ENCODE peak calls at places on chromosomes 4 and X, in five cellular contexts. D is left lung; V is foreskin fibroblast; I is CD4-positive, alpha-beta T cell; R is GM06990. B is an unnamed sample.

GRCh38 chr4:166252487-166253402 is 379.7 kb downstream of the TLL1 start:
- DNase-seq in R (no peak), D (no peak), I (no peak), V (peak), B (no peak)

GRCh38 chr4:186724048-186724860 is 598 bp upstream of the FAT1 start:
- DNase-seq in D (peak), V (peak), I (no peak), R (no peak), B (peak)

GRCh38 chrX:115625577-115626301 is 64.8 kb downstream of the PLS3 start:
- DNase-seq in V (no peak), R (no peak), I (no peak), D (no peak), B (no peak)

GRCh38 chr4:53365121-53365485 is 758 bp downstream of the SCFD2 start:
- DNase-seq in I (no peak), R (no peak), D (no peak), V (no peak), B (peak)

GRCh38 chr4:848803-849477 is 23.0 kb upstream of the CPLX1 start:
- DNase-seq in R (no peak), D (peak), V (no peak), I (no peak), B (no peak)

GRCh38 chr4:185224597-185224996 is 15.2 kb downstream of the SNX25 start:
- DNase-seq in R (no peak), I (no peak), V (no peak), D (no peak), B (no peak)

GRCh38 chrX:143642426-143642825 is 6.5 kb upstream of the SLITRK4 start:
- DNase-seq in I (no peak), R (no peak), D (no peak), V (no peak), B (no peak)

GRCh38 chr4:98672583-98673281 is 14.3 kb upstream of the TSPAN5 start:
- DNase-seq in R (no peak), I (no peak), V (no peak), D (no peak), B (no peak)

GRCh38 chrX:48497871-48498270 is 10.9 kb upstream of the PORCN start:
- DNase-seq in V (no peak), D (no peak), I (no peak), R (no peak), B (no peak)

GRCh38 chr4:181372014-181372413 is 871.2 kb upstream of the TENM3 start:
- DNase-seq in D (no peak), I (no peak), R (no peak), V (no peak), B (no peak)

GRCh38 chrX:150158554-150159332 is 204.4 kb upstream of the MAMLD1 start:
- DNase-seq in I (no peak), V (no peak), R (no peak), D (no peak), B (no peak)

GRCh38 chr4:112312610-112313239 is 15.6 kb downstream of the ALPK1 start:
- DNase-seq in D (no peak), R (peak), I (no peak), V (no peak), B (no peak)

GRCh38 chr4:116636917-116637316 is 448.5 kb downstream of the TRAM1L1 start:
- DNase-seq in V (no peak), R (no peak), D (no peak), I (no peak), B (no peak)
- TF ChIP-seq CTCF in V (no peak), R (no peak), D (no peak), I (no peak), B (no peak)

GRCh38 chrX:146278381-146278780 is 460.8 kb downstream of the SLITRK2 start:
- DNase-seq in D (no peak), I (no peak), V (no peak), R (no peak), B (peak)
- TF ChIP-seq CTCF in D (no peak), I (no peak), V (no peak), R (no peak), B (no peak)

GRCh38 chr4:128287871-128288688 is 467 bp upstream of the PGRMC2 start:
- DNase-seq in V (peak), R (peak), I (peak), D (peak), B (peak)
- TF ChIP-seq CTCF in V (no peak), R (no peak), I (no peak), D (peak), B (no peak)

GRCh38 chr4:105192910-105193309 is 46.2 kb downstream of the TET2 start:
- DNase-seq in I (no peak), V (no peak), D (no peak), R (no peak), B (no peak)

GRCh38 chr4:105194328-105195231 is 47.9 kb downstream of the TET2 start:
- DNase-seq in D (no peak), V (peak), I (no peak), R (peak), B (no peak)

GRCh38 chr4:105197777-105198176 is 51.1 kb downstream of the TET2 start:
- DNase-seq in V (no peak), D (no peak), R (no peak), I (no peak), B (no peak)

GRCh38 chr4:105198541-105198940 is 51.9 kb downstream of the TET2 start:
- DNase-seq in D (no peak), R (no peak), I (no peak), V (no peak), B (no peak)

GRCh38 chr4:105196523-105197145 is 50.0 kb downstream of the TET2 start:
- DNase-seq in I (no peak), V (peak), D (no peak), R (no peak), B (no peak)
- TF ChIP-seq CTCF in I (no peak), V (peak), D (no peak), R (peak), B (no peak)

DNA sequence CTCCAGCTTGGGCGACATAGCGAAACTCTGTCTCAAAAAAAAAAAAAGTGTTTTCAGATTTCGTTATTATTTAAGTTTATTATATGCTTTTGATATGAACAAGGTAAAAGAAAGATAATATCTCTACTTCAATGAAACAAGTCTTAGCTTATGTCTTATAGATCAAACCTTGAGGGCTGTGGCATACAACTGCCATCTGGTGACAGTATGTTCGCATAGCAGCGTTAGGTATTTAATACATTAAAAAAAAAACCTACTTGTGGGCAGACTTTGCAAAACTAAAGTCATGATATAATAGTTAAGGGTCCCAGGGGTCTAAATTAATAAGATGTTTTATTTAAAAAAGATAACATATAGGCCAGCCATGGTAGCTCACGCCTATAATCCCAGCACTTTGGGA is 161.2 kb upstream of the AMOT start:
- DNase-seq in R (no peak), D (no peak), I (no peak), V (no peak), B (no peak)
- TF ChIP-seq CTCF in R (no peak), D (no peak), I (no peak), V (no peak), B (no peak)

GRCh38 chrX:42087960-42088359 is 164.6 kb upstream of the CASK start:
- DNase-seq in V (no peak), R (no peak), I (no peak), D (no peak), B (no peak)
- TF ChIP-seq CTCF in V (no peak), R (no peak), I (no peak), D (no peak), B (no peak)

GRCh38 chr4:76984127-76984526 is 34.6 kb downstream of the SEPTIN11 start:
- DNase-seq in I (no peak), V (no peak), R (peak), D (no peak), B (no peak)
- TF ChIP-seq CTCF in I (peak), V (no peak), R (peak), D (no peak), B (peak)

GRCh38 chr4:143773998-143774898 is 73.8 kb upstream of the FREM3 start:
- DNase-seq in D (peak), V (peak), I (no peak), R (peak), B (peak)
- TF ChIP-seq CTCF in D (peak), V (peak), I (no peak), R (peak), B (peak)

DNA sequence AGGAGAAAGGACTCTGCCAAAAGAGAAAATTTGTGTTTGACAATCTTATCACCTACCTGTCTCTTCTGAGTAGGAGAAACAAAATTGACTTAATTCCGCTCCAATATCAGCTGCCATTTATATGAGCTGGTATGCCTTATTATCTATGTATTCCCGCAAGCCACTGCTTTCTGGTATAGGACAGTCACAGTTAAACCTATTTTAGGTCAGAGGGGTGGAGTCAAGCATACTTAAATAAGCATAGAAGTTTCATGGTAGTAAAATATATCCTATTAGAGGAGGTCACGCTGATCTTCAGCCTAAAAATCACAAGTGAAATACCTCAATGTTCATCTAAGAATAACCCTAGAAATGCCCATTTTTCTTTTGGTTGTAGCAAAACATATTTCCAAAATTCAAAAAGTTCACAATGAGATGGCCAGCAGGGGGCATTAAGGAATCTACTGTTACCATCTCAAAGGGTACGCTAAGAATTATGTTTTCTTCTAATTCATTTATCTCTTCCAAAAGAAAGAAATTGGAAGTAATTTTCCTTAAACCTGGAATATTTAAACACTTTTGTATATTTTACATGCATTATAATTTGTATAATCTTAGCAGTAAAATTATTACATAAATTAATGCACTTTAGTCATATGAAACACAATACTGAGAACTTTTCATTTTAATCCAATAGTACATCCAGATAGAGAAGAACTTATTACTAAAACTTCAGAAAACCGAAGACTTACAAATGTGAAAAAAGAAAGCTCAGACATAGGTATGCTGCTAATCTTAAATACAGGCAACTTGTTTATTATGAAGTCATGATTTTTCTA is 10.5 kb downstream of the PPAT start:
- DNase-seq in R (no peak), I (peak), V (peak), D (no peak), B (peak)
- TF ChIP-seq CTCF in R (peak), I (peak), V (peak), D (peak), B (peak)